ENCODE peak calls at places on chromosomes 4 and X, in eight cellular contexts. Q is BJ, O is omental fat pad, F is AG10803, U is bronchial epithelial cell, E is pancreas, D is ascending aorta, I is astrocyte. C is an unnamed sample.
A peak's percentile ranks its signal among the peaks of the same experiment; 100 is the strongest.

GRCh38 chr4:62487016-62487415 is 1286.9 kb downstream of the ADGRL3 start:
- DNase-seq in D (no peak), E (no peak), I (no peak), Q (no peak), O (no peak), U (peak; percentile 12), F (no peak), C (no peak)

GRCh38 chrX:155263854-155264628 is at the start of gene RAB39B:
- DNase-seq in Q (no peak), O (no peak), I (peak; percentile 38), U (peak; percentile 50), D (no peak), E (peak; percentile 45), F (peak; percentile 48), C (peak; percentile 64)

GRCh38 chrX:107678957-107679740 is 50.8 kb downstream of the PRPS1 start:
- DNase-seq in U (peak; percentile 69), I (peak; percentile 35), F (peak; percentile 69), O (no peak), Q (no peak), D (peak; percentile 62), E (no peak), C (no peak)

GRCh38 chr4:143386812-143387211 is 50.1 kb downstream of the GAB1 start:
- DNase-seq in D (no peak), U (no peak), E (no peak), Q (no peak), O (no peak), I (no peak), F (no peak), C (no peak)

GRCh38 chr4:163063891-163064290 is 102.8 kb downstream of the NAF1 start:
- DNase-seq in E (no peak), F (peak; percentile 8), I (peak; percentile 38), D (no peak), U (peak; percentile 36), O (no peak), Q (no peak), C (no peak)

GRCh38 chr4:77193511-77194236 is 36.7 kb downstream of the CCNG2 start:
- DNase-seq in Q (no peak), D (peak; percentile 28), E (peak; percentile 33), U (no peak), F (no peak), I (no peak), O (no peak), C (peak; percentile 81)

GRCh38 chr4:34664051-34664450 is 1580.3 kb downstream of the ARAP2 start:
- DNase-seq in I (no peak), D (no peak), U (no peak), E (no peak), F (no peak), Q (no peak), O (no peak), C (no peak)

GRCh38 chr4:129223955-129224354 is 128.0 kb downstream of the C4orf33 start:
- DNase-seq in U (no peak), F (no peak), O (no peak), I (no peak), D (no peak), E (no peak), Q (no peak), C (no peak)

GRCh38 chr4:74376888-74377483 is 12.0 kb downstream of the EREG start:
- DNase-seq in O (no peak), Q (no peak), E (no peak), F (peak; percentile 69), I (peak; percentile 41), U (peak; percentile 69), D (no peak), C (peak; percentile 47)

GRCh38 chr4:40865696-40866095 is 115.9 kb downstream of the NSUN7 start:
- DNase-seq in F (peak; percentile 33), U (peak; percentile 12), Q (no peak), E (no peak), O (no peak), I (peak; percentile 44), D (no peak), C (no peak)

GRCh38 chr4:182141046-182141445 is 102.2 kb upstream of the TENM3 start:
- DNase-seq in O (no peak), F (no peak), U (no peak), D (no peak), E (no peak), Q (no peak), I (no peak), C (no peak)

GRCh38 chr4:182240161-182241130 is 2.8 kb upstream of the TENM3 start:
- DNase-seq in I (peak; percentile 97), Q (peak; percentile 46), U (peak; percentile 5), E (no peak), O (no peak), F (peak; percentile 85), D (no peak), C (no peak)

GRCh38 chr4:156815717-156816319 is 155.8 kb downstream of the PDGFC start:
- DNase-seq in F (no peak), Q (no peak), D (no peak), I (no peak), U (peak; percentile 55), O (no peak), E (no peak), C (no peak)

GRCh38 chrX:153981771-153982533 is 9.4 kb downstream of the TMEM187 start:
- DNase-seq in O (no peak), U (no peak), F (no peak), E (peak; percentile 50), I (no peak), Q (no peak), D (no peak), C (peak; percentile 54)

GRCh38 chr4:146330392-146330791 is 116.1 kb downstream of the REELD1 start:
- DNase-seq in O (no peak), E (no peak), Q (no peak), U (peak; percentile 74), F (no peak), D (no peak), I (peak; percentile 30), C (no peak)

GRCh38 chrX:68985135-68985725 is 156.4 kb downstream of the EFNB1 start:
- DNase-seq in Q (no peak), D (no peak), I (no peak), O (no peak), U (no peak), E (no peak), F (no peak), C (no peak)
- TF ChIP-seq CTCF in Q (no peak), D (no peak), I (no peak), O (no peak), U (no peak), E (no peak), F (no peak), C (no peak)

GRCh38 chr4:2449051-2449450 is 19.9 kb upstream of the RNF4 start:
- DNase-seq in I (no peak), E (no peak), Q (no peak), U (no peak), F (no peak), D (no peak), O (no peak), C (no peak)

GRCh38 chr4:2451036-2451520 is 17.8 kb upstream of the RNF4 start:
- DNase-seq in I (no peak), D (no peak), E (no peak), F (no peak), Q (no peak), U (no peak), O (no peak), C (no peak)

GRCh38 chr4:2448589-2448988 is 20.3 kb upstream of the RNF4 start:
- DNase-seq in O (no peak), U (no peak), I (no peak), Q (no peak), D (no peak), F (no peak), E (no peak), C (no peak)

GRCh38 chr4:2450394-2451035 is 18.4 kb upstream of the RNF4 start:
- DNase-seq in F (no peak), D (no peak), I (no peak), Q (no peak), U (no peak), E (no peak), O (no peak), C (no peak)

DNA sequence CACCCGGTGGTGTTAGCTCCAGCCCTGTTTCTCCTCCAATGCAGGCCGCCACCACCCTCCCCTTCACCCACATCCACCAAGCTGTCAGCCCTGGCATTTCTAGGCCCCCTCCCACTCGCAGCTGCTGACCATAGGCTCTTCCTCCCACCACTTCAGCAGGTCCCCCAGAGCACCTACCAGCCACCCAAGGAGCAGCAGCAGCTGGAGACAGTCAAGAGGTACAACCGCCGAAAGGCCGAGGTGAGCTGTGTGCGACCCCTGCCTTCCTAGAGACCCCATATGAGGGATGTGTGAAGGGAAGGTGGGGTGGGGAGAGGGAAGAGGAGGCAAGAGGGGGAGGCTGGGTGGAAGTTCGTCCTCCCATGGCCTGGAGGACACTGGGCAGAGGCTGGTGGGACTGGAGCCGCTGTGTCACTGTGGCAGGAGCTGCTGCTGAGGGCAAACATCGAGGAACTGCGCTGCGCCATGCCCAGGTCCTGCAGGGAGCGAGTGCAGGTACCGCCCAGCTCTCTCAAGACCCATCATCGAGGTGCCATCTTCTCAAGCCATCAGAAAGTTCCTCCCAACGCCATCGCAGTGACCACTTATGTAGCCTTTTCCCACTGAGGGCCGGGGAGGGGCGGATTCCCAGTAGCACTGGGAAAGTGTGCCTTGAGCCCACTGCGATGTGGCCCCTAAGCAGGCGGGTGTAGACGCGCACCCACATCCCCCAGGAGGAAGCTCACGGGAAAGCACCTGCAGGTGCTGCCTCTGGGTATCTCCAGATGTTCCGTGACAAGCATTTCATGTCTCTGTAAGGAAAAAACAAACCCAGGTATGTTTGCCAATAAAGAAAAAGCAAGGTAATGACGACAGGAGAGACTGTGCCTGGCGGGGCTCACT is 19.2 kb upstream of the RNF4 start:
- DNase-seq in D (no peak), O (no peak), I (no peak), F (no peak), E (no peak), U (no peak), Q (no peak), C (no peak)
- TF ChIP-seq CTCF in D (no peak), O (no peak), I (no peak), F (no peak), E (no peak), U (no peak), Q (no peak), C (no peak)

DNA sequence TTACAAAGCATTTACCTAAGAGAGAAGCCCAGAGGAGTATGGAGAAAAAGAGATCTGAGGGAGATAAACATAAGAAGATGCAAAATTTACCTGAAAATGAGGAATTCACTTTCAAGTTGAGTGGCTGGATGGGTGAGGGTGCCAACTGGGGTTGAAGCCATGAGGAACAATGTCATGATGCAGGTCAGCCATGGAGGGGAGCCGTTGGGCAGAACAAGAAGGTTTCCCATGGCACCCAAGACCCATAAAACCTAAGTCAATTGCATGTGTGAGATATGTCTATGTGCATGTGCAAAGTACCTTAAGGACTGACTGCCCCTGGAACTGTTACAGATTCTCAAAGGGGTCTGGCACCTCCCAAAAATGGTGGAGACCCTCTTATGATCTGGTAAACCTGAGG is 46.6 kb upstream of the PRRG1 start:
- DNase-seq in U (peak; percentile 20), F (peak; percentile 23), I (no peak), Q (no peak), E (no peak), O (no peak), D (no peak), C (no peak)
- TF ChIP-seq CTCF in U (peak; percentile 36), F (peak; percentile 39), I (no peak), Q (peak; percentile 49), E (no peak), O (no peak), D (peak; percentile 22), C (no peak)

GRCh38 chr4:107044170-107044569 is 8.1 kb upstream of the DKK2 start:
- DNase-seq in D (no peak), E (no peak), Q (no peak), I (no peak), U (peak; percentile 17), O (no peak), F (no peak), C (no peak)
- TF ChIP-seq CTCF in D (no peak), E (no peak), Q (peak; percentile 27), I (no peak), U (peak; percentile 8), O (no peak), F (peak; percentile 48), C (no peak)

GRCh38 chr4:164571593-164572385 is 182.1 kb upstream of the SMIM31 start:
- DNase-seq in E (no peak), O (no peak), Q (no peak), D (no peak), U (peak; percentile 48), F (no peak), I (peak; percentile 80), C (no peak)
- TF ChIP-seq CTCF in E (no peak), O (no peak), Q (no peak), D (no peak), U (no peak), F (no peak), I (no peak), C (no peak)